ENCODE peak calls at places on chromosome 15, in five cellular contexts. One of them, this sample, is unnamed.

GRCh38 chr15:45635191-45635638 is 386 bp downstream of the SQOR start:
- DNase-seq in pancreas: peak; percentile 76
- DNase-seq in effector memory CD4-positive, alpha-beta T cell: peak; percentile 41
- DNase-seq in astrocyte: no peak
- DNase-seq in SK-N-SH: peak; percentile 72
- DNase-seq in this sample: no peak

GRCh38 chr15:100763764-100764750 is 115.6 kb upstream of the ALDH1A3 start:
- DNase-seq in effector memory CD4-positive, alpha-beta T cell: no peak
- DNase-seq in astrocyte: no peak
- DNase-seq in SK-N-SH: peak; percentile 8
- DNase-seq in pancreas: no peak
- DNase-seq in this sample: no peak

GRCh38 chr15:92037446-92037845 is 183.9 kb downstream of the SLCO3A1 start:
- DNase-seq in effector memory CD4-positive, alpha-beta T cell: no peak
- DNase-seq in SK-N-SH: no peak
- DNase-seq in astrocyte: no peak
- DNase-seq in pancreas: no peak
- DNase-seq in this sample: no peak

GRCh38 chr15:25250906-25251622 is 187.8 kb downstream of the UBE3A start:
- DNase-seq in SK-N-SH: no peak
- DNase-seq in pancreas: no peak
- DNase-seq in effector memory CD4-positive, alpha-beta T cell: no peak
- DNase-seq in astrocyte: no peak
- DNase-seq in this sample: no peak

GRCh38 chr15:23447107-23447500 is at the start of gene GOLGA6L2:
- DNase-seq in SK-N-SH: no peak
- DNase-seq in astrocyte: no peak
- DNase-seq in effector memory CD4-positive, alpha-beta T cell: no peak
- DNase-seq in pancreas: no peak
- DNase-seq in this sample: no peak

GRCh38 chr15:47737424-47737823 is 20.1 kb downstream of the SEMA6D start:
- DNase-seq in SK-N-SH: no peak
- DNase-seq in pancreas: no peak
- DNase-seq in astrocyte: no peak
- DNase-seq in effector memory CD4-positive, alpha-beta T cell: no peak
- DNase-seq in this sample: no peak

GRCh38 chr15:67146214-67146613 is 80.8 kb downstream of the SMAD3 start:
- DNase-seq in pancreas: peak; percentile 77
- DNase-seq in astrocyte: peak; percentile 91
- DNase-seq in SK-N-SH: peak; percentile 47
- DNase-seq in effector memory CD4-positive, alpha-beta T cell: no peak
- DNase-seq in this sample: no peak

GRCh38 chr15:59321000-59321689 is 51.5 kb downstream of the MYO1E start:
- DNase-seq in pancreas: no peak
- DNase-seq in astrocyte: no peak
- DNase-seq in effector memory CD4-positive, alpha-beta T cell: no peak
- DNase-seq in SK-N-SH: no peak
- DNase-seq in this sample: no peak

GRCh38 chr15:63407612-63408011 is 26.0 kb upstream of the CA12 start:
- DNase-seq in astrocyte: no peak
- DNase-seq in pancreas: no peak
- DNase-seq in effector memory CD4-positive, alpha-beta T cell: no peak
- DNase-seq in SK-N-SH: peak; percentile 29
- DNase-seq in this sample: no peak

GRCh38 chr15:83930813-83931212 is 276.9 kb downstream of the ADAMTSL3 start:
- DNase-seq in effector memory CD4-positive, alpha-beta T cell: no peak
- DNase-seq in astrocyte: no peak
- DNase-seq in SK-N-SH: no peak
- DNase-seq in pancreas: no peak
- DNase-seq in this sample: no peak

GRCh38 chr15:67784856-67785430 is 40.4 kb upstream of the SKOR1 start:
- DNase-seq in pancreas: no peak
- DNase-seq in SK-N-SH: no peak
- DNase-seq in astrocyte: no peak
- DNase-seq in effector memory CD4-positive, alpha-beta T cell: no peak
- DNase-seq in this sample: no peak

GRCh38 chr15:66952756-66953522 is 112.5 kb upstream of the SMAD3 start:
- DNase-seq in effector memory CD4-positive, alpha-beta T cell: no peak
- DNase-seq in astrocyte: no peak
- DNase-seq in pancreas: no peak
- DNase-seq in SK-N-SH: no peak
- DNase-seq in this sample: no peak

GRCh38 chr15:63634154-63634553 is 37.0 kb downstream of the FBXL22 start:
- DNase-seq in effector memory CD4-positive, alpha-beta T cell: no peak
- DNase-seq in astrocyte: no peak
- DNase-seq in pancreas: no peak
- DNase-seq in SK-N-SH: no peak
- DNase-seq in this sample: no peak

GRCh38 chr15:77208222-77208621 is 137.3 kb upstream of the TSPAN3 start:
- DNase-seq in effector memory CD4-positive, alpha-beta T cell: no peak
- DNase-seq in pancreas: no peak
- DNase-seq in SK-N-SH: no peak
- DNase-seq in astrocyte: no peak
- DNase-seq in this sample: no peak

GRCh38 chr15:60421544-60421943 is 23.8 kb upstream of the ANXA2 start:
- DNase-seq in astrocyte: peak; percentile 77
- DNase-seq in effector memory CD4-positive, alpha-beta T cell: no peak
- DNase-seq in SK-N-SH: no peak
- DNase-seq in pancreas: no peak
- DNase-seq in this sample: no peak

GRCh38 chr15:61518191-61518950 is 289.3 kb upstream of the RORA start:
- DNase-seq in SK-N-SH: no peak
- DNase-seq in effector memory CD4-positive, alpha-beta T cell: no peak
- DNase-seq in astrocyte: no peak
- DNase-seq in pancreas: no peak
- DNase-seq in this sample: no peak

GRCh38 chr15:38535451-38536200 is 29.0 kb downstream of the RASGRP1 start:
- DNase-seq in pancreas: no peak
- DNase-seq in astrocyte: peak; percentile 47
- DNase-seq in effector memory CD4-positive, alpha-beta T cell: no peak
- DNase-seq in SK-N-SH: no peak
- DNase-seq in this sample: no peak

GRCh38 chr15:83837946-83838571 is 184.1 kb downstream of the ADAMTSL3 start:
- DNase-seq in effector memory CD4-positive, alpha-beta T cell: no peak
- DNase-seq in astrocyte: no peak
- DNase-seq in pancreas: peak; percentile 65
- DNase-seq in SK-N-SH: peak; percentile 55
- DNase-seq in this sample: no peak

GRCh38 chr15:68644996-68645395 is 66.2 kb downstream of the CORO2B start:
- DNase-seq in effector memory CD4-positive, alpha-beta T cell: no peak
- DNase-seq in pancreas: no peak
- DNase-seq in astrocyte: no peak
- DNase-seq in SK-N-SH: no peak
- DNase-seq in this sample: no peak

GRCh38 chr15:75328493-75329314 is 7.2 kb upstream of the COMMD4 start:
- DNase-seq in pancreas: no peak
- DNase-seq in astrocyte: no peak
- DNase-seq in effector memory CD4-positive, alpha-beta T cell: no peak
- DNase-seq in SK-N-SH: no peak
- DNase-seq in this sample: no peak

GRCh38 chr15:40047413-40048154 is 8.6 kb upstream of the SRP14 start:
- DNase-seq in pancreas: peak; percentile 38
- DNase-seq in astrocyte: peak; percentile 79
- DNase-seq in SK-N-SH: no peak
- DNase-seq in effector memory CD4-positive, alpha-beta T cell: peak; percentile 43
- DNase-seq in this sample: no peak

GRCh38 chr15:65738649-65739048 is 53.4 kb downstream of the DENND4A start:
- DNase-seq in SK-N-SH: no peak
- DNase-seq in effector memory CD4-positive, alpha-beta T cell: no peak
- DNase-seq in astrocyte: no peak
- DNase-seq in pancreas: no peak
- DNase-seq in this sample: no peak

GRCh38 chr15:51135276-51135675 is 40.6 kb upstream of the TNFAIP8L3 start:
- DNase-seq in astrocyte: peak; percentile 42
- DNase-seq in SK-N-SH: no peak
- DNase-seq in effector memory CD4-positive, alpha-beta T cell: no peak
- DNase-seq in pancreas: no peak
- DNase-seq in this sample: no peak

GRCh38 chr15:90889736-90890456 is 5.6 kb downstream of the FES start:
- DNase-seq in pancreas: no peak
- DNase-seq in effector memory CD4-positive, alpha-beta T cell: no peak
- DNase-seq in astrocyte: no peak
- DNase-seq in SK-N-SH: no peak
- DNase-seq in this sample: no peak

GRCh38 chr15:59654043-59654442 is 3.3 kb downstream of the GTF2A2 start:
- DNase-seq in SK-N-SH: no peak
- DNase-seq in astrocyte: no peak
- DNase-seq in effector memory CD4-positive, alpha-beta T cell: no peak
- DNase-seq in pancreas: no peak
- DNase-seq in this sample: no peak

DNA sequence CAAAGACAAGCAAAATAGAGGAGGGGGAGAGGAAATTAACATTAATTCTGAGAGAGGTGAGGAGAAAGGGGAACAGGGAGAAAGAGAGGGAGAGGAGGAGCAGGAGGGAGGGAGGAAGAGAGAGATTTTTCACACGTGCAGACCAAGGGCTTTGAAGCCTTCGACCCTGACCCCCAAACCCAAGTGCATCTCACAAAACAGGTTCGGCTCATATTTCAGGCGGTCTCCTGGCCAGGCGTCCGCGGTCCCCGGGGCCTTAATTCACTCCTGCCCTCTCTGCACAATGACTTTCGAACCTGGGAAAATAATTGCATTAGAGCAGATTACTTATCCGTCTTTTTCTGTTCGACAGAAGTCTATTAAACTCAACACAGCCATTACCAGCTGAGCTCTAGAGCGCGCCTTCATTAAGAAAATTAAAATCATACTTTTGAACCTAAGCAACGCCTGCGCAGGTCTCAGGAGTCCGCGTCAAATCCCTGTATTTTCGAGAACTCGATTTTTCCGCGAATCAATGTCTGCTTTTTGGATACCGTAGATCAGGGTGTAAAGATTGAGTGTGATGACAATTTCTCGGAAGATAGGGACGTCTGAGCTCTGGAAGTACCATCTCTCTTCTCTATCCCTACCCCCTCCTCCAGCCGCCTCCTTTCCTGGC is 220.7 kb downstream of the MEIS2 start:
- DNase-seq in SK-N-SH: no peak
- DNase-seq in astrocyte: no peak
- DNase-seq in effector memory CD4-positive, alpha-beta T cell: no peak
- DNase-seq in pancreas: no peak
- DNase-seq in this sample: no peak
- H3K4me3 ChIP-seq in SK-N-SH: no peak overlapping the region
- H3K4me3 ChIP-seq in astrocyte: no peak overlapping the region
- H3K4me3 ChIP-seq in effector memory CD4-positive, alpha-beta T cell: no peak overlapping the region
- H3K4me3 ChIP-seq in pancreas: no peak overlapping the region
- H3K4me3 ChIP-seq in this sample: no peak overlapping the region

DNA sequence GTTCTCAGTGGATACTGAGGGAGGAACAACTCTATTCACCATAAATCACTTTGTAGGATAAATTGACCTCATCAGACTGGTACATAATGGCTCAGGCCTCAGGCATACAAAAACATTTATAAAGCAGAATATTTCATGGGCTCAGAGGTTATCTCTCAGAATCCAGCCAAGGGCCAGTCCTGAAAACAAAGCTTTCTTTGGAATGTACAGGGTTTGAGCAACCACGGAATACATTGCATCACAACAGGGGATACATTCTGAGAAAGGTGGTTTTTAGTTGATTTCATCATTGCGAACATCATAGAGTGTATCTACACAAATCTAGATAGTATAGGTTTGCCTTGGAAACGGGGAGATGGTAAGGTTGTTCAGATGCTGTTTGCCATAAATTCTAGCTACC is 33.4 kb upstream of the CTDSPL2 start:
- DNase-seq in effector memory CD4-positive, alpha-beta T cell: no peak
- DNase-seq in pancreas: no peak
- DNase-seq in astrocyte: peak; percentile 7
- DNase-seq in SK-N-SH: no peak
- DNase-seq in this sample: no peak
- H3K4me1 ChIP-seq in effector memory CD4-positive, alpha-beta T cell: no peaks in the 10 kb centered on the region
- H3K4me1 ChIP-seq in pancreas: no peaks in the 10 kb centered on the region
- H3K4me1 ChIP-seq in astrocyte: no peaks in the 10 kb centered on the region
- H3K4me1 ChIP-seq in SK-N-SH: no peaks in the 10 kb centered on the region
- H3K4me1 ChIP-seq in this sample: no peaks in the 10 kb centered on the region

DNA sequence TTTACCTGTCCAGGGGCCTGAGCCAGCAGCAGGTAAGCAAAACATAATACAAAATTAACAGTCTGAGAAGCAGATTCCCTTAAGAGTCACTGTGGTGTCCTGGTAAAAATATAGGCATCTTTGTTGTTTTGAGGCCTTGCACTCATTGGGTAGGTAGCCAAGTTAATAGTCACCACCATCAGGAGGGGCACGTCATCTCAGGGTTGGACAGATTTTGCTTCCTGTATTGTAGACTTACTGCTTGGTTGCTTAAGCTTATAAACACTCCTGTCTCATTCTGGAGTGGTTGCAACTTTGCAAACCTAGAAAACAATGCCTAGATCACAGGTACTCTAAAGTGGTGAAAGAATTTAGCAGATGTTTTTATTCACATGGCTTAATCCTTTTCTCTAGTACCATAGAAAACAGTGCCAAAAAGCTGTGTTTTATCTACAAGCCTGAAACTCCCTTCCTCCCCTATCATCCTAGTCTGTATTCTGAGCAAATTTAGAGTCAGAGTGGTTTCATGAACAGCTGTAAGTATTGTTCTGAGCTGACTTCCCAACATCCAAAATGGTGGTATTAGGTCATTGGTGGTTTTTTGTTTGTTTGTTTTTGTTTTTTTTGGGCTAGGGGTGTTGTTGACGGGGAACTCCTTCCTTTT is 201.8 kb downstream of the AKAP13 start:
- DNase-seq in SK-N-SH: no peak
- DNase-seq in pancreas: no peak
- DNase-seq in astrocyte: peak; percentile 59
- DNase-seq in effector memory CD4-positive, alpha-beta T cell: peak; percentile 52
- DNase-seq in this sample: no peak
- H3K4me3 ChIP-seq in SK-N-SH: no peak overlapping the region
- H3K4me3 ChIP-seq in pancreas: peak overlapping the region; percentile 47
- H3K4me3 ChIP-seq in astrocyte: no peak overlapping the region
- H3K4me3 ChIP-seq in effector memory CD4-positive, alpha-beta T cell: peak overlapping the region; percentile 54
- H3K4me3 ChIP-seq in this sample: no peak overlapping the region

DNA sequence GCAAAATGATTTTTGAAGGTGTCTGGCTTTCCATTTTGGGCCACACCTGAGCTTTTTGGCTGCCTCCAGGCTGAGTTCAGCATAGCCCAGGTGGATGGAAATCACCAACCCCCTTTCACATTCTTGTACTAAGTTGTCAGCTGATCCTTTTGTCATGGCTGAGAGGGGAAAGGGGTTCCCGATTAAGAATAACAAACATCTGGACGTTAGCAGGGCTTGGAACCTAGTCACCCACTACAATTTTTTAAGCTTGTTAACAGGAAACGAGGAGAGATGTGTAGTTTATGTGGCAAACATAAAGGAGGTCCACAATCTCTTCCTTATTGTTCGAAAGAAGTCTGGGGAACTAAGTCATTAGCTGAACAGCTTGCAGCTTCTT is 4.9 kb downstream of the NR2F2 start:
- DNase-seq in effector memory CD4-positive, alpha-beta T cell: no peak
- DNase-seq in SK-N-SH: no peak
- DNase-seq in pancreas: no peak
- DNase-seq in astrocyte: peak; percentile 53
- DNase-seq in this sample: no peak
- H3K4me1 ChIP-seq in effector memory CD4-positive, alpha-beta T cell: peaks cover 4% of the 10 kb centered on the region
- H3K4me1 ChIP-seq in SK-N-SH: no peaks in the 10 kb centered on the region
- H3K4me1 ChIP-seq in pancreas: peaks cover 4% of the 10 kb centered on the region
- H3K4me1 ChIP-seq in astrocyte: peaks cover 6% of the 10 kb centered on the region
- H3K4me1 ChIP-seq in this sample: peaks cover 10% of the 10 kb centered on the region